ENCODE peak calls at places on chromosomes 4 and X, in nine cellular contexts. X is colonic mucosa; D is stimulated activated CD4-positive, alpha-beta T cell treated with anti-CD3 and anti-CD28 coated beads, Interleukin-15, amount 100 ng/mL, for 24 hours; F is CD8-positive, alpha-beta memory T cell; A is mucosa of descending colon; N is SIG-M5; Z is glutamatergic neuron; M is smooth muscle cell of the brain vasculature; G is Calu3. L is an unnamed sample.

GRCh38 chr4:181827246-181827645 is 416.0 kb upstream of the TENM3 start:
- DNase-seq in X (no peak), D (no peak), F (no peak), A (no peak), N (no peak), Z (no peak), M (no peak), G (no peak), L (no peak)

GRCh38 chr4:124505211-124505610 is 207.3 kb downstream of the ANKRD50 start:
- DNase-seq in X (no peak), D (no peak), F (no peak), A (no peak), N (no peak), Z (no peak), M (no peak), G (no peak), L (no peak)

GRCh38 chr4:56389558-56389957 is 2.3 kb upstream of the AASDH start:
- DNase-seq in X (no peak), D (no peak), F (no peak), A (no peak), N (no peak), Z (no peak), M (no peak), G (no peak), L (no peak)

GRCh38 chrX:57772637-57773036 is 92.6 kb upstream of the NLRP2B start:
- DNase-seq in X (no peak), D (no peak), F (no peak), A (no peak), N (no peak), Z (no peak), M (no peak), G (no peak), L (no peak)

GRCh38 chr4:155377281-155377680 is 516 bp upstream of the MAP9 start:
- DNase-seq in X (no peak), D (no peak), F (no peak), A (no peak), N (no peak), Z (no peak), M (no peak), G (no peak), L (no peak)

GRCh38 chrX:130637591-130637990 is 235.8 kb downstream of the RBMX2 start:
- DNase-seq in X (no peak), D (no peak), F (no peak), A (no peak), N (no peak), Z (no peak), M (peak), G (no peak), L (no peak)

GRCh38 chrX:148311544-148311943 is 188.9 kb upstream of the AFF2 start:
- DNase-seq in X (no peak), D (no peak), F (no peak), A (no peak), N (no peak), Z (no peak), M (no peak), G (no peak), L (no peak)

GRCh38 chr4:119627267-119628190 is 1.1 kb downstream of the PDE5A start:
- DNase-seq in X (peak), D (peak), F (peak), A (peak), N (no peak), Z (peak), M (no peak), G (peak), L (peak)

GRCh38 chrX:110941906-110942305 is 146.3 kb upstream of the CHRDL1 start:
- DNase-seq in X (no peak), D (no peak), F (no peak), A (no peak), N (no peak), Z (no peak), M (no peak), G (no peak), L (no peak)

GRCh38 chr4:25457053-25457715 is 80.1 kb downstream of the ANAPC4 start:
- DNase-seq in X (no peak), D (no peak), F (no peak), A (no peak), N (no peak), Z (no peak), M (no peak), G (no peak), L (no peak)

GRCh38 chr4:101346562-101347266 is 612 bp downstream of the PPP3CA start:
- DNase-seq in X (peak), D (peak), F (peak), A (peak), N (peak), Z (peak), M (no peak), G (peak), L (peak)

GRCh38 chrX:66050140-66050569 is 10.3 kb upstream of the VSIG4 start:
- DNase-seq in X (no peak), D (no peak), F (no peak), A (no peak), N (no peak), Z (no peak), M (no peak), G (no peak), L (no peak)

GRCh38 chr4:165873298-165874071 is 448 bp downstream of the TLL1 start:
- DNase-seq in X (peak), D (peak), F (no peak), A (no peak), N (no peak), Z (peak), M (no peak), G (peak), L (peak)

GRCh38 chr4:186622788-186623464 is 67.6 kb upstream of the MTNR1A start:
- DNase-seq in X (no peak), D (no peak), F (no peak), A (no peak), N (no peak), Z (no peak), M (no peak), G (no peak), L (no peak)

GRCh38 chr4:26786916-26787315 is 73.7 kb upstream of the STIM2 start:
- DNase-seq in X (no peak), D (no peak), F (no peak), A (no peak), N (no peak), Z (no peak), M (no peak), G (no peak), L (no peak)

GRCh38 chr4:33714971-33715370 is 2529.3 kb downstream of the ARAP2 start:
- DNase-seq in X (no peak), D (no peak), F (no peak), A (no peak), N (no peak), Z (no peak), M (no peak), G (no peak), L (no peak)

GRCh38 chr4:5890063-5890727 is 2.7 kb downstream of the CRMP1 start:
- DNase-seq in X (no peak), D (peak), F (no peak), A (no peak), N (no peak), Z (peak), M (no peak), G (no peak), L (no peak)

GRCh38 chr4:64799751-64800150 is 390.5 kb upstream of the TECRL start:
- DNase-seq in X (no peak), D (no peak), F (no peak), A (no peak), N (no peak), Z (no peak), M (no peak), G (no peak), L (peak)

GRCh38 chr4:82777857-82778525 is 20.6 kb downstream of the SCD5 start:
- DNase-seq in X (no peak), D (no peak), F (no peak), A (no peak), N (no peak), Z (no peak), M (no peak), G (no peak), L (no peak)

GRCh38 chr4:7924163-7924562 is 15.5 kb downstream of the AFAP1 start:
- DNase-seq in X (no peak), D (no peak), F (no peak), A (no peak), N (no peak), Z (no peak), M (no peak), G (no peak), L (no peak)

GRCh38 chr4:84146300-84146942 is 352.7 kb downstream of the NKX6-1 start:
- DNase-seq in X (no peak), D (no peak), F (no peak), A (no peak), N (no peak), Z (no peak), M (no peak), G (no peak), L (no peak)

GRCh38 chrX:9788908-9789307 is 2.7 kb downstream of the SHROOM2 start:
- DNase-seq in X (no peak), D (no peak), F (no peak), A (no peak), N (no peak), Z (no peak), M (peak), G (peak), L (no peak)

GRCh38 chrX:102129473-102129872 is 4.0 kb downstream of the TCEAL2 start:
- DNase-seq in X (no peak), D (no peak), F (no peak), A (no peak), N (no peak), Z (no peak), M (no peak), G (no peak), L (no peak)

GRCh38 chrX:134764202-134764785 is 106.0 kb upstream of the PLAC1 start:
- DNase-seq in X (no peak), D (no peak), F (peak), A (no peak), N (no peak), Z (no peak), M (no peak), G (peak), L (no peak)

GRCh38 chr4:26322349-26322748 is 1.5 kb downstream of the RBPJ start:
- DNase-seq in X (no peak), D (peak), F (no peak), A (no peak), N (no peak), Z (no peak), M (no peak), G (no peak), L (no peak)

GRCh38 chrX:1108451-1109445 is 103.7 kb downstream of the CRLF2 start:
- DNase-seq in X (no peak), D (no peak), F (no peak), A (no peak), N (no peak), Z (no peak), M (no peak), G (no peak), L (no peak)

GRCh38 chrX:71870337-71871098 is 40.1 kb upstream of the NHSL2 start:
- DNase-seq in X (no peak), D (peak), F (no peak), A (no peak), N (no peak), Z (no peak), M (no peak), G (peak), L (no peak)

GRCh38 chr4:147683172-147683571 is 791 bp downstream of the PRMT9 start:
- DNase-seq in X (peak), D (peak), F (no peak), A (no peak), N (no peak), Z (no peak), M (no peak), G (no peak), L (no peak)

GRCh38 chr4:134141728-134142127 is 59.9 kb downstream of the PABPC4L start:
- DNase-seq in X (no peak), D (no peak), F (no peak), A (no peak), N (no peak), Z (no peak), M (no peak), G (no peak), L (no peak)

GRCh38 chrX:153614818-153615217 is 15.9 kb upstream of the CCNQ start:
- DNase-seq in X (no peak), D (no peak), F (no peak), A (no peak), N (no peak), Z (no peak), M (no peak), G (no peak), L (no peak)

GRCh38 chr4:5398056-5398455 is 310.3 kb downstream of the EVC2 start:
- DNase-seq in X (no peak), D (no peak), F (no peak), A (no peak), N (no peak), Z (no peak), M (no peak), G (no peak), L (no peak)